ENCODE peak calls at places on chromosomes 4 and X, in nine cellular contexts. W is foreskin keratinocyte; Z is lower lobe of right lung; G is left lung; P is HCT116; L is right lobe of liver; B is CD8-positive, alpha-beta T cell; R is Panc1; I is K562. Q is an unnamed sample.

GRCh38 chrX:9378980-9379696 is 85.7 kb upstream of the TBL1X start:
- ATAC-seq in W (peak; percentile 39), Z (peak; percentile 63), G (peak; percentile 56), P (no peak), L (peak; percentile 49), B (no peak), R (no peak), I (no peak), Q (no peak)

GRCh38 chr4:94390804-94391410 is 48.3 kb upstream of the HPGDS start:
- ATAC-seq in W (peak; percentile 42), Z (no peak), G (peak; percentile 51), P (peak; percentile 61), L (peak; percentile 71), B (no peak), R (no peak), I (peak; percentile 68), Q (no peak)

GRCh38 chr4:93302310-93302709 is 526.2 kb upstream of the ATOH1 start:
- ATAC-seq in W (no peak), Z (no peak), G (no peak), P (no peak), L (no peak), B (no peak), R (no peak), I (no peak), Q (no peak)

GRCh38 chr4:7854697-7855370 is 84.8 kb downstream of the AFAP1 start:
- ATAC-seq in W (peak; percentile 56), Z (peak; percentile 66), G (no peak), P (no peak), L (no peak), B (peak; percentile 93), R (no peak), I (no peak), Q (no peak)

GRCh38 chrX:68920541-68920940 is 91.7 kb downstream of the EFNB1 start:
- ATAC-seq in W (no peak), Z (no peak), G (peak; percentile 28), P (no peak), L (no peak), B (no peak), R (no peak), I (no peak), Q (peak; percentile 41)

GRCh38 chr4:173990879-173991231 is 292.6 kb downstream of the FBXO8 start:
- ATAC-seq in W (no peak), Z (no peak), G (peak; percentile 58), P (no peak), L (peak; percentile 21), B (no peak), R (no peak), I (peak; percentile 89), Q (peak; percentile 55)

GRCh38 chr4:673349-674091 is 556 bp downstream of the ATP5ME start:
- ATAC-seq in W (peak; percentile 12), Z (peak; percentile 12), G (peak; percentile 42), P (peak; percentile 28), L (peak; percentile 17), B (no peak), R (peak; percentile 45), I (peak; percentile 61), Q (peak; percentile 13)

GRCh38 chrX:119479845-119480244 is 11.6 kb downstream of the SLC25A5 start:
- ATAC-seq in W (peak; percentile 69), Z (no peak), G (no peak), P (no peak), L (no peak), B (no peak), R (no peak), I (no peak), Q (no peak)

GRCh38 chr4:36220776-36221175 is 23.5 kb downstream of the ARAP2 start:
- ATAC-seq in W (no peak), Z (no peak), G (no peak), P (no peak), L (no peak), B (no peak), R (no peak), I (no peak), Q (no peak)

GRCh38 chr4:37663552-37663951 is 22.6 kb downstream of the RELL1 start:
- ATAC-seq in W (no peak), Z (no peak), G (no peak), P (no peak), L (no peak), B (no peak), R (no peak), I (no peak), Q (no peak)

GRCh38 chrX:41596586-41596985 is 92.2 kb upstream of the GPR34 start:
- ATAC-seq in W (no peak), Z (no peak), G (no peak), P (no peak), L (no peak), B (no peak), R (no peak), I (no peak), Q (no peak)

GRCh38 chrX:65196758-65197371 is 220.6 kb upstream of the ZC4H2 start:
- ATAC-seq in W (peak; percentile 24), Z (peak; percentile 52), G (peak; percentile 87), P (peak; percentile 80), L (peak; percentile 98), B (no peak), R (peak; percentile 97), I (peak; percentile 71), Q (no peak)

GRCh38 chr4:147816382-147817254 is 84.7 kb downstream of the ARHGAP10 start:
- ATAC-seq in W (no peak), Z (peak; percentile 47), G (no peak), P (no peak), L (no peak), B (no peak), R (no peak), I (no peak), Q (peak; percentile 73)

GRCh38 chr4:144754562-144755410 is 108.8 kb downstream of the HHIP start:
- ATAC-seq in W (peak; percentile 81), Z (no peak), G (peak; percentile 44), P (peak; percentile 78), L (peak; percentile 50), B (no peak), R (no peak), I (peak; percentile 53), Q (no peak)

GRCh38 chrX:115311139-115311538 is 21.6 kb downstream of the LUZP4 start:
- ATAC-seq in W (no peak), Z (no peak), G (no peak), P (no peak), L (no peak), B (no peak), R (no peak), I (no peak), Q (no peak)

GRCh38 chr4:130530505-130530904 is 1434.6 kb downstream of the C4orf33 start:
- ATAC-seq in W (no peak), Z (no peak), G (no peak), P (no peak), L (no peak), B (no peak), R (no peak), I (no peak), Q (no peak)

GRCh38 chr4:44736900-44737299 is 10.5 kb upstream of the GNPDA2 start:
- ATAC-seq in W (no peak), Z (no peak), G (no peak), P (no peak), L (no peak), B (no peak), R (no peak), I (no peak), Q (no peak)

GRCh38 chr4:124748965-124749364 is 36.4 kb upstream of the ANKRD50 start:
- ATAC-seq in W (no peak), Z (no peak), G (no peak), P (no peak), L (no peak), B (no peak), R (no peak), I (no peak), Q (no peak)
- H3K27ac ChIP-seq in W (no peak overlapping the region), Z (no peak overlapping the region), G (no peak overlapping the region), P (no peak overlapping the region), L (no peak overlapping the region), B (no peak overlapping the region), R (no peak overlapping the region), I (no peak overlapping the region), Q (no peak overlapping the region)

GRCh38 chrX:148133099-148133725 is 152.1 kb downstream of the FMR1NB start:
- ATAC-seq in W (no peak), Z (no peak), G (no peak), P (no peak), L (no peak), B (no peak), R (no peak), I (no peak), Q (no peak)

GRCh38 chrX:148134578-148134977 is 153.4 kb downstream of the FMR1NB start:
- ATAC-seq in W (no peak), Z (no peak), G (no peak), P (no peak), L (no peak), B (no peak), R (no peak), I (no peak), Q (no peak)

GRCh38 chrX:148135738-148136137 is 154.6 kb downstream of the FMR1NB start:
- ATAC-seq in W (no peak), Z (no peak), G (no peak), P (no peak), L (no peak), B (no peak), R (no peak), I (no peak), Q (no peak)
- H3K27ac ChIP-seq in W (no peak overlapping the region), Z (no peak overlapping the region), G (no peak overlapping the region), P (no peak overlapping the region), L (no peak overlapping the region), B (no peak overlapping the region), R (no peak overlapping the region), I (no peak overlapping the region), Q (no peak overlapping the region)

GRCh38 chrX:13317366-13317765 is 2.5 kb downstream of the ATXN3L start:
- ATAC-seq in W (no peak), Z (no peak), G (no peak), P (no peak), L (no peak), B (no peak), R (no peak), I (no peak), Q (no peak)
- H3K27ac ChIP-seq in W (no peak overlapping the region), Z (no peak overlapping the region), G (no peak overlapping the region), P (no peak overlapping the region), L (no peak overlapping the region), B (no peak overlapping the region), R (no peak overlapping the region), I (no peak overlapping the region), Q (no peak overlapping the region)

GRCh38 chr4:53481586-53481985 is 104.1 kb downstream of the FIP1L1 start:
- ATAC-seq in W (no peak), Z (no peak), G (no peak), P (no peak), L (no peak), B (no peak), R (no peak), I (no peak), Q (no peak)

GRCh38 chr4:53480909-53481308 is 103.5 kb downstream of the FIP1L1 start:
- ATAC-seq in W (no peak), Z (no peak), G (no peak), P (no peak), L (no peak), B (no peak), R (no peak), I (no peak), Q (no peak)

GRCh38 chr4:53483250-53483649 is 105.8 kb downstream of the FIP1L1 start:
- ATAC-seq in W (no peak), Z (no peak), G (no peak), P (no peak), L (no peak), B (no peak), R (no peak), I (no peak), Q (no peak)

GRCh38 chr4:53489279-53489889 is 101.9 kb downstream of the LNX1 start:
- ATAC-seq in W (peak; percentile 73), Z (no peak), G (no peak), P (no peak), L (no peak), B (no peak), R (no peak), I (peak; percentile 76), Q (no peak)

GRCh38 chr4:53484911-53485459 is 106.3 kb downstream of the LNX1 start:
- ATAC-seq in W (no peak), Z (no peak), G (no peak), P (no peak), L (no peak), B (no peak), R (no peak), I (no peak), Q (peak; percentile 35)
- H3K27ac ChIP-seq in W (no peak overlapping the region), Z (no peak overlapping the region), G (no peak overlapping the region), P (no peak overlapping the region), L (no peak overlapping the region), B (no peak overlapping the region), R (no peak overlapping the region), I (no peak overlapping the region), Q (no peak overlapping the region)

Q was measured in gastroesophageal sphincter.